ENCODE peak calls at places on chromosomes 3 and 15, in four cellular contexts. X is H9, Z is mesendoderm, K is H1. C is an unnamed sample.

GRCh38 chr15:66409565-66410108 is 22.9 kb downstream of the MAP2K1 start:
- DNase-seq in K (no peak), X (no peak), Z (no peak), C (no peak)

GRCh38 chr15:49436786-49437185 is 13.7 kb downstream of the FGF7 start:
- DNase-seq in X (no peak), K (no peak), Z (no peak), C (peak)

GRCh38 chr3:115428825-115429224 is 194.5 kb upstream of the GAP43 start:
- DNase-seq in X (no peak), K (no peak), Z (peak), C (peak)

GRCh38 chr3:12750658-12751071 is 8.4 kb downstream of the TMEM40 start:
- DNase-seq in X (no peak), K (no peak), Z (no peak), C (peak)

GRCh38 chr3:197154-197855 is 742 bp downstream of the CHL1 start:
- DNase-seq in Z (peak), X (peak), K (no peak), C (no peak)

GRCh38 chr3:191068946-191069813 is 129.9 kb upstream of the OSTN start:
- DNase-seq in X (no peak), Z (no peak), K (no peak), C (peak)

GRCh38 chr3:177596248-177596821 is 399.1 kb upstream of the TBL1XR1 start:
- DNase-seq in Z (no peak), K (no peak), X (no peak), C (no peak)

GRCh38 chr15:85006201-85006600 is 24.5 kb downstream of the PDE8A start:
- DNase-seq in Z (no peak), X (no peak), K (no peak), C (no peak)

GRCh38 chr3:130662407-130663028 is 84.1 kb downstream of the PIK3R4 start:
- DNase-seq in X (no peak), K (no peak), Z (no peak), C (no peak)

GRCh38 chr15:58203537-58203936 is 65.4 kb downstream of the AQP9 start:
- DNase-seq in K (no peak), X (no peak), Z (no peak), C (peak)

GRCh38 chr3:13111173-13111873 is 38.1 kb upstream of the IQSEC1 start:
- DNase-seq in X (no peak), Z (no peak), K (no peak), C (no peak)

GRCh38 chr3:108509263-108509662 is 1.1 kb downstream of the MYH15 start:
- DNase-seq in Z (no peak), K (no peak), X (no peak), C (no peak)

GRCh38 chr3:112338021-112338726 is 5.2 kb downstream of the CD200 start:
- DNase-seq in K (no peak), X (no peak), Z (no peak), C (no peak)
- H4K5ac ChIP-seq in K (no peak), X (no peak), Z (no peak), C (no peak)

GRCh38 chr15:78810377-78811123 is 714 bp downstream of the ADAMTS7 start:
- DNase-seq in K (no peak), Z (peak), X (peak), C (peak)
- H2BK5ac ChIP-seq in K (no peak), Z (no peak), X (no peak), C (no peak)

GRCh38 chr15:41583795-41584194 is 24.8 kb downstream of the TYRO3 start:
- DNase-seq in Z (no peak), X (no peak), K (no peak), C (no peak)

GRCh38 chr15:41581110-41581509 is 22.1 kb downstream of the TYRO3 start:
- DNase-seq in Z (peak), X (peak), K (no peak), C (no peak)

GRCh38 chr15:41584636-41585139 is 25.7 kb downstream of the TYRO3 start:
- DNase-seq in Z (peak), K (no peak), X (no peak), C (no peak)

DNA sequence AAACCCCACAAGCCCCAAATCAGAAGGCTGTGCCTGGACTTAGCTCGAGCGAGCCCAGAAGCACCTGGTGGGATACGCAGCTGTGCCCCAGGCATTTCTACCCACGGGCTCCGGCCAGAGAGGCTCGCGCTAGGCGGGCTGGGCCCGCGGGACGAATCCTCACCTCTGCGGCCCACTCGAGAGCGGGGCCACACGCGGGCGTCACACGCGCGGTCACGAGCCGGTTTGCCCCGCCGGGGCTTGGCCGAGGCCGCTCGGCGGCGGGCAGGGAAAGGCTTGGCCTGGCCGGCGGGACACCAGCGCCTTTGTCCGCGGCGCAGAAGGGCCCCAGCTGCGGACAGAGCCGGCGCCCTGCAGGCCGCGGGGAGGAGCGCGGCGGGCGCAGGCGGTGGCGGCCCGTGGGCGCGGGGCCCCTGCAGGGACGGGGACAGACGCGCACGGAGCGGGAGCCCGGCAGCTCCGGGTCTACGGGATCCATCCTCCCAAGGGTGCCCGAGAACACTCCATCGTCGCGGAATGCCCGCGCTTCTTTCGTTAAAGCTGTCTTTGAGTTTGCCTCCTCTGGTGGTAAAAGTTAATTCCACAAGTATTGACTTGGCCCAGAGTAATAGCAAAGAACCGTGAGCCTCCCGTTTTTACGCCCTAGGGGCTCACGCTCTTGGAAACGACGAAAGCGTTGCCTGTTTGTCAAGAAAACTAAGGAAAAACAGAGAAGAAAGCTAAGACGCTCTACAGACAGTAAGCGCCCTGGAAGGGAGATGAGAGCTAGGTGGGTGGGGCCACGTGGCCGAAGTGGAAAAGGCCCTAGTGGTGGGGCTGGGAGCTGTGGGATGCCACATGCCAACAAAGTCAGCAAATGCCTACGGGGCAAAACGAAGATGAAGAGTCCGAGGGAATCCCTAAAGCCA is 26.4 kb downstream of the TYRO3 start:
- DNase-seq in Z (peak), K (no peak), X (peak), C (peak)
- H3K9ac ChIP-seq in Z (peak), K (no peak), X (peak), C (peak)

GRCh38 chr3:194348354-194348753 is 2.8 kb downstream of the CPN2 start:
- DNase-seq in X (no peak), Z (no peak), K (no peak), C (no peak)

GRCh38 chr3:194346621-194347020 is 4.5 kb downstream of the CPN2 start:
- DNase-seq in Z (no peak), X (no peak), K (no peak), C (peak)

GRCh38 chr3:194343561-194343893 is 7.6 kb downstream of the CPN2 start:
- DNase-seq in X (no peak), Z (no peak), K (no peak), C (no peak)

GRCh38 chr3:194344012-194344411 is 7.1 kb downstream of the CPN2 start:
- DNase-seq in K (peak), X (peak), Z (peak), C (peak)

DNA sequence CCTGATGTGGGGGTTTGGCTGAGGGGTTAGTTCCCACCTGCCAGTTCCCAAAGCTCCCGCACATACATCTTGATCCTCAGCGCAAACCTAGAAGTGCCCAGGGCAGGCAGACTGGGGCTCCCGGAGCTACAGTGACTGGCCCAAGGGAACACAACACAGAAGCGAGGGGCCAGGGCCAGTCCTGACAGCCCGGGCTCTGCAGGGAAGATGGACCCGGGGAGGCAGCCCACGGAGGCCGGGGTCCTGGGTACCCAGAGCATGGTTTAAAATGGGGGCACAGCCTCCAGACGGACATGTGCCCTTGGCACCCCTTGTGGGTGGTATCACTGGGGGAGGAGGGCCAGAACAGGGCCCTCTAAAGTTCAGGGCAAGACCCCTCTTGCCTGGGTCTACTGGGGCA is 5.1 kb downstream of the CPN2 start:
- DNase-seq in X (no peak), K (no peak), Z (no peak), C (no peak)
- H4K5ac ChIP-seq in X (no peak), K (no peak), Z (no peak), C (no peak)

GRCh38 chr3:123076112-123076495 is 9.3 kb downstream of the PDIA5 start:
- DNase-seq in K (no peak), Z (no peak), X (no peak), C (no peak)
- H2BK5ac ChIP-seq in K (no peak), Z (no peak), X (no peak), C (no peak)

C was measured in IMR-90.